ENCODE peak calls at places on chromosomes 7 and 10, in eight cellular contexts. One of them, this sample, is unnamed.
A peak's percentile ranks its signal among the peaks of the same experiment; 100 is the strongest.

GRCh38 chr10:69774596-69774995 is 27.1 kb upstream of the COL13A1 start:
- DNase-seq in tibial artery: no peak
- DNase-seq in iPS DF 6.9: no peak
- DNase-seq in heart right ventricle: no peak
- DNase-seq in pancreas: no peak
- DNase-seq in GM23248: no peak
- DNase-seq in cardiac muscle cell: no peak
- DNase-seq in A673: no peak
- DNase-seq in this sample: no peak

GRCh38 chr7:96174812-96175211 is 147.1 kb downstream of the SLC25A13 start:
- DNase-seq in tibial artery: no peak
- DNase-seq in iPS DF 6.9: no peak
- DNase-seq in heart right ventricle: no peak
- DNase-seq in pancreas: no peak
- DNase-seq in GM23248: no peak
- DNase-seq in cardiac muscle cell: no peak
- DNase-seq in A673: no peak
- DNase-seq in this sample: no peak

GRCh38 chr10:87817291-87817872 is 644 bp downstream of the ATAD1 start:
- DNase-seq in tibial artery: no peak
- DNase-seq in iPS DF 6.9: no peak
- DNase-seq in heart right ventricle: no peak
- DNase-seq in pancreas: no peak
- DNase-seq in GM23248: peak; percentile 33
- DNase-seq in cardiac muscle cell: no peak
- DNase-seq in A673: no peak
- DNase-seq in this sample: no peak

GRCh38 chr10:29110172-29110571 is 178.7 kb upstream of the LYZL1 start:
- DNase-seq in tibial artery: no peak
- DNase-seq in iPS DF 6.9: no peak
- DNase-seq in heart right ventricle: no peak
- DNase-seq in pancreas: no peak
- DNase-seq in GM23248: no peak
- DNase-seq in cardiac muscle cell: no peak
- DNase-seq in A673: no peak
- DNase-seq in this sample: no peak

GRCh38 chr7:27933691-27934565 is 194.0 kb downstream of the TAX1BP1 start:
- DNase-seq in tibial artery: no peak
- DNase-seq in iPS DF 6.9: no peak
- DNase-seq in heart right ventricle: no peak
- DNase-seq in pancreas: no peak
- DNase-seq in GM23248: peak; percentile 83
- DNase-seq in cardiac muscle cell: peak; percentile 9
- DNase-seq in A673: peak; percentile 94
- DNase-seq in this sample: no peak

GRCh38 chr7:30453016-30453415 is 25.6 kb downstream of the NOD1 start:
- DNase-seq in tibial artery: no peak
- DNase-seq in iPS DF 6.9: no peak
- DNase-seq in heart right ventricle: no peak
- DNase-seq in pancreas: no peak
- DNase-seq in GM23248: no peak
- DNase-seq in cardiac muscle cell: no peak
- DNase-seq in A673: no peak
- DNase-seq in this sample: no peak

GRCh38 chr7:29035044-29035740 is 77.1 kb upstream of the TRIL start:
- DNase-seq in tibial artery: no peak
- DNase-seq in iPS DF 6.9: no peak
- DNase-seq in heart right ventricle: no peak
- DNase-seq in pancreas: no peak
- DNase-seq in GM23248: peak; percentile 94
- DNase-seq in cardiac muscle cell: peak; percentile 82
- DNase-seq in A673: no peak
- DNase-seq in this sample: no peak

GRCh38 chr7:80831996-80832395 is 86.9 kb downstream of the SEMA3C start:
- DNase-seq in tibial artery: no peak
- DNase-seq in iPS DF 6.9: no peak
- DNase-seq in heart right ventricle: no peak
- DNase-seq in pancreas: no peak
- DNase-seq in GM23248: peak; percentile 69
- DNase-seq in cardiac muscle cell: no peak
- DNase-seq in A673: no peak
- DNase-seq in this sample: no peak

GRCh38 chr10:36351159-36351558 is 709.1 kb upstream of the FZD8 start:
- DNase-seq in tibial artery: no peak
- DNase-seq in iPS DF 6.9: no peak
- DNase-seq in heart right ventricle: no peak
- DNase-seq in pancreas: no peak
- DNase-seq in GM23248: no peak
- DNase-seq in cardiac muscle cell: peak; percentile 60
- DNase-seq in A673: no peak
- DNase-seq in this sample: no peak

GRCh38 chr7:115618676-115619075 is 411.9 kb downstream of the TFEC start:
- DNase-seq in tibial artery: no peak
- DNase-seq in iPS DF 6.9: no peak
- DNase-seq in heart right ventricle: no peak
- DNase-seq in pancreas: no peak
- DNase-seq in GM23248: peak; percentile 23
- DNase-seq in cardiac muscle cell: peak; percentile 38
- DNase-seq in A673: peak; percentile 4
- DNase-seq in this sample: no peak

GRCh38 chr7:151081170-151082101 is 827 bp upstream of the FASTK start:
- DNase-seq in tibial artery: peak; percentile 80
- DNase-seq in iPS DF 6.9: no peak
- DNase-seq in heart right ventricle: no peak
- DNase-seq in pancreas: peak; percentile 54
- DNase-seq in GM23248: peak; percentile 68
- DNase-seq in cardiac muscle cell: peak; percentile 43
- DNase-seq in A673: no peak
- DNase-seq in this sample: peak; percentile 45

GRCh38 chr7:137804819-137805218 is 42.0 kb downstream of the DGKI start:
- DNase-seq in tibial artery: no peak
- DNase-seq in iPS DF 6.9: no peak
- DNase-seq in heart right ventricle: no peak
- DNase-seq in pancreas: no peak
- DNase-seq in GM23248: peak; percentile 14
- DNase-seq in cardiac muscle cell: no peak
- DNase-seq in A673: no peak
- DNase-seq in this sample: no peak

GRCh38 chr7:39936786-39937185 is 13.3 kb upstream of the CDK13 start:
- DNase-seq in tibial artery: no peak
- DNase-seq in iPS DF 6.9: no peak
- DNase-seq in heart right ventricle: no peak
- DNase-seq in pancreas: no peak
- DNase-seq in GM23248: no peak
- DNase-seq in cardiac muscle cell: no peak
- DNase-seq in A673: no peak
- DNase-seq in this sample: no peak

GRCh38 chr7:38374507-38374906 is 101.1 kb upstream of the TARP start:
- DNase-seq in tibial artery: no peak
- DNase-seq in iPS DF 6.9: no peak
- DNase-seq in heart right ventricle: peak; percentile 40
- DNase-seq in pancreas: no peak
- DNase-seq in GM23248: peak; percentile 60
- DNase-seq in cardiac muscle cell: peak; percentile 64
- DNase-seq in A673: peak; percentile 57
- DNase-seq in this sample: no peak

GRCh38 chr7:99446096-99446495 is 7.4 kb downstream of the CPSF4 start:
- DNase-seq in tibial artery: no peak
- DNase-seq in iPS DF 6.9: no peak
- DNase-seq in heart right ventricle: no peak
- DNase-seq in pancreas: no peak
- DNase-seq in GM23248: no peak
- DNase-seq in cardiac muscle cell: no peak
- DNase-seq in A673: no peak
- DNase-seq in this sample: no peak
- H3K36me3 ChIP-seq in tibial artery: peaks cover 78% of the 10 kb centered on the region
- H3K36me3 ChIP-seq in iPS DF 6.9: peaks cover 61% of the 10 kb centered on the region
- H3K36me3 ChIP-seq in heart right ventricle: peaks cover 84% of the 10 kb centered on the region
- H3K36me3 ChIP-seq in pancreas: peaks cover 33% of the 10 kb centered on the region
- H3K36me3 ChIP-seq in GM23248: peaks cover 16% of the 10 kb centered on the region
- H3K36me3 ChIP-seq in cardiac muscle cell: peaks cover 37% of the 10 kb centered on the region
- H3K36me3 ChIP-seq in A673: peaks cover 71% of the 10 kb centered on the region
- H3K36me3 ChIP-seq in this sample: peaks cover 6% of the 10 kb centered on the region

GRCh38 chr10:11191673-11192072 is 174.0 kb downstream of the CELF2 start:
- DNase-seq in tibial artery: no peak
- DNase-seq in iPS DF 6.9: no peak
- DNase-seq in heart right ventricle: no peak
- DNase-seq in pancreas: no peak
- DNase-seq in GM23248: no peak
- DNase-seq in cardiac muscle cell: no peak
- DNase-seq in A673: no peak
- DNase-seq in this sample: no peak
- H3K4me1 ChIP-seq in tibial artery: no peaks in the 10 kb centered on the region
- H3K4me1 ChIP-seq in iPS DF 6.9: peaks cover 7% of the 10 kb centered on the region
- H3K4me1 ChIP-seq in heart right ventricle: peaks cover 79% of the 10 kb centered on the region
- H3K4me1 ChIP-seq in pancreas: no peaks in the 10 kb centered on the region
- H3K4me1 ChIP-seq in GM23248: no peaks in the 10 kb centered on the region
- H3K4me1 ChIP-seq in cardiac muscle cell: peaks cover 40% of the 10 kb centered on the region
- H3K4me1 ChIP-seq in A673: no peaks in the 10 kb centered on the region
- H3K4me1 ChIP-seq in this sample: peaks cover 13% of the 10 kb centered on the region

DNA sequence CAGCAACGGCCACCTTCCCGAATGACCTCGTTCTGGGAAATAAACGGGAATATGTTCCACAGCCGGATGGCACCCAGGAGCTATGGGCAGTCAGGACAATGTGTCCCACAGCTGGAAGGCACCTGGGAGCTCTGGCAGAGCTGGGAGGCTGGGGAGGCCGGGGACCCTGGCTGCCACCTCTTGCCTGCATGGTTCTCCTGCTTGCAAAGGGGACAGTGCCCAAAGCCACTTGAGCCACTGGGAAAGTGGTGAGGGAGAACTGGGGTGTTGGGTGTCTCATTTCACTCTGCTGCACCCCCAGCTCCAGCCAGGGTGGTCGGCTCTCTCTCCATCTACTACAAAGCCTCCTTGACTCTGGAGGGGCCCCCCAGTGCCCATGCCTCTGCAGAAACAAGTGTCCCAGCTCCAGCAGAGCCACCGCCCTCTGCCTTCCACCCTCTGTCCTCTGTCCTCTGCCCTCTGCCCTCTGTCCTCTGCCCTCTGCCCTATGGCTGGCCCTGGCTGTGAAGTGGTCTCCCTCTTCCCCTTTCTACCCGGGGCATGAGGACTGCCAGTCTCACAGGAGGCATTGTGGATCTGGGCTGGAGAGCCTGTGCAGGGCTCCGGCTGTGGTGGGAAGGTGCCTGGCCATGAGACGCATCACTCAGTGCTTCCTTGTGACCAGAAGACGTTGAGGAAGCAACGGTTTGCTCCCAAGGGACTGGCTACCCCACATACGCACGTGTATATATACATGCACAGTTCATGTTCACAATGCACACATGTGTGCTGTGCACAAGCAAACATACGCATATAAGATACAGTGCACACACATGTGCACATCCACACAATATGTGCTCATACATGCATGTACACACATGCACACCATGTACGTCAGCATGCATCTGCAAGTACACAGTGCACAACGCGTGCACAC is 21.5 kb upstream of the INPP5A start:
- DNase-seq in tibial artery: peak; percentile 66
- DNase-seq in iPS DF 6.9: no peak
- DNase-seq in heart right ventricle: peak; percentile 3
- DNase-seq in pancreas: no peak
- DNase-seq in GM23248: no peak
- DNase-seq in cardiac muscle cell: no peak
- DNase-seq in A673: no peak
- DNase-seq in this sample: no peak
- H3K4me3 ChIP-seq in tibial artery: no peak overlapping the region
- H3K4me3 ChIP-seq in iPS DF 6.9: no peak overlapping the region
- H3K4me3 ChIP-seq in heart right ventricle: peak overlapping the region; percentile 49
- H3K4me3 ChIP-seq in pancreas: no peak overlapping the region
- H3K4me3 ChIP-seq in GM23248: no peak overlapping the region
- H3K4me3 ChIP-seq in cardiac muscle cell: peak overlapping the region; percentile 24
- H3K4me3 ChIP-seq in A673: no peak overlapping the region
- H3K4me3 ChIP-seq in this sample: no peak overlapping the region

DNA sequence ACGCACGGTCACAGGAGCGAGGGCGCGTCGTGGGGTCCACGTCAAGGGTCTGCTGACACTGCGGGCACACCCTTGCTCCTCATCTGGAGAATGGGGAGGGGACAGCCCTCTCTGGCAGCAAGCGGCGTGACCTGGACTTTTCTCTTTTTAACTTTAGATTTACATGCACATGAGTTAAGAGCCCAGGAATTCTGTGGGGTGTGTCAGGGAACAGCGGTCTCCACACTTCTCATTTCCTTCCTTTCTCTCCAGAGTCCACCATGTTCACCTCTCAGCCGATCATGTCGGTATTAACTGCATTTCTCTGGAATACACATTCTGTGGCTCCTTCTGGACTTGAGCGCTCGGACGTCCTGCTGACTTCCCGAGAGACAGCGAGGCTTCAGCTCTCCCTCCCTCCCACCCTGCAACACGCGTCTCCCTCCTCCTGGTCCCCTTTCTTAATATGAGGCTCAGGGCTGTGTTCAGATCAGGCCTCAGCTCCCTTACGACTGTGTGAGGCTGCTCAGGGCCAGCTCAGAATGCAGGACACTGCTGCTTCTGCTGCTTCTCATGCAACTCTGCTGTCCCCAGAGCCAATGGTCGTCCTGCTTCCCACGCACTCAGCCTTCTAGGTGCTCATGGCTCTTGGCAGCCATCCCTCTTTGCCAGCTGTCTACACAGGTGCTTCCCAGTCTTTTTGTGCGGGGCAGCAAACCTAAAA is 261.3 kb downstream of the ELFN1 start:
- DNase-seq in tibial artery: no peak
- DNase-seq in iPS DF 6.9: no peak
- DNase-seq in heart right ventricle: no peak
- DNase-seq in pancreas: no peak
- DNase-seq in GM23248: peak; percentile 12
- DNase-seq in cardiac muscle cell: peak; percentile 32
- DNase-seq in A673: no peak
- DNase-seq in this sample: no peak
- H3K36me3 ChIP-seq in tibial artery: peaks cover 8% of the 10 kb centered on the region
- H3K36me3 ChIP-seq in iPS DF 6.9: no peaks in the 10 kb centered on the region
- H3K36me3 ChIP-seq in heart right ventricle: peaks cover 11% of the 10 kb centered on the region
- H3K36me3 ChIP-seq in pancreas: no peaks in the 10 kb centered on the region
- H3K36me3 ChIP-seq in GM23248: no peaks in the 10 kb centered on the region
- H3K36me3 ChIP-seq in cardiac muscle cell: no peaks in the 10 kb centered on the region
- H3K36me3 ChIP-seq in A673: no peaks in the 10 kb centered on the region
- H3K36me3 ChIP-seq in this sample: no peaks in the 10 kb centered on the region

GRCh38 chr7:50673096-50673495 is 107.9 kb upstream of the DDC start:
- DNase-seq in tibial artery: no peak
- DNase-seq in iPS DF 6.9: no peak
- DNase-seq in heart right ventricle: no peak
- DNase-seq in pancreas: no peak
- DNase-seq in GM23248: no peak
- DNase-seq in cardiac muscle cell: no peak
- DNase-seq in A673: no peak
- DNase-seq in this sample: no peak

GRCh38 chr7:50676079-50676478 is 106.6 kb downstream of the GRB10 start:
- DNase-seq in tibial artery: no peak
- DNase-seq in iPS DF 6.9: no peak
- DNase-seq in heart right ventricle: no peak
- DNase-seq in pancreas: no peak
- DNase-seq in GM23248: no peak
- DNase-seq in cardiac muscle cell: no peak
- DNase-seq in A673: no peak
- DNase-seq in this sample: no peak

GRCh38 chr7:50672045-50672444 is 106.8 kb upstream of the DDC start:
- DNase-seq in tibial artery: no peak
- DNase-seq in iPS DF 6.9: no peak
- DNase-seq in heart right ventricle: no peak
- DNase-seq in pancreas: no peak
- DNase-seq in GM23248: no peak
- DNase-seq in cardiac muscle cell: no peak
- DNase-seq in A673: no peak
- DNase-seq in this sample: no peak

GRCh38 chr7:50674896-50675835 is 107.5 kb downstream of the GRB10 start:
- DNase-seq in tibial artery: no peak
- DNase-seq in iPS DF 6.9: no peak
- DNase-seq in heart right ventricle: no peak
- DNase-seq in pancreas: no peak
- DNase-seq in GM23248: no peak
- DNase-seq in cardiac muscle cell: no peak
- DNase-seq in A673: no peak
- DNase-seq in this sample: no peak

GRCh38 chr7:50674299-50674698 is 108.4 kb downstream of the GRB10 start:
- DNase-seq in tibial artery: no peak
- DNase-seq in iPS DF 6.9: no peak
- DNase-seq in heart right ventricle: no peak
- DNase-seq in pancreas: no peak
- DNase-seq in GM23248: no peak
- DNase-seq in cardiac muscle cell: no peak
- DNase-seq in A673: no peak
- DNase-seq in this sample: no peak
- H3K4me1 ChIP-seq in tibial artery: peaks cover 30% of the 10 kb centered on the region
- H3K4me1 ChIP-seq in iPS DF 6.9: no peaks in the 10 kb centered on the region
- H3K4me1 ChIP-seq in heart right ventricle: peaks cover 11% of the 10 kb centered on the region
- H3K4me1 ChIP-seq in pancreas: peaks cover 47% of the 10 kb centered on the region
- H3K4me1 ChIP-seq in GM23248: no peaks in the 10 kb centered on the region
- H3K4me1 ChIP-seq in cardiac muscle cell: peaks cover 9% of the 10 kb centered on the region
- H3K4me1 ChIP-seq in A673: no peaks in the 10 kb centered on the region
- H3K4me1 ChIP-seq in this sample: no peaks in the 10 kb centered on the region